ENCODE peak calls at places on chromosomes 2 and 18, in nine cellular contexts. N is thyroid gland, Q is lower lobe of right lung, K is right cardiac atrium, X is mesendoderm, E is MM.1S, I is SJSA1, C is K562, M is GM23248. B is an unnamed sample.

GRCh38 chr2:197799072-197799471 is 5.3 kb upstream of the PLCL1 start:
- DNase-seq in K (no peak), Q (no peak), C (no peak), N (no peak), X (no peak), E (no peak), M (no peak), I (no peak), B (no peak)

GRCh38 chr2:63865159-63865799 is 23.6 kb downstream of the UGP2 start:
- DNase-seq in Q (no peak), C (no peak), M (peak), E (no peak), I (no peak), K (no peak), X (no peak), N (no peak), B (no peak)

GRCh38 chr2:75055820-75056675 is 97.6 kb downstream of the POLE4 start:
- DNase-seq in Q (no peak), K (no peak), N (no peak), C (no peak), M (peak), E (no peak), I (peak), X (peak), B (no peak)

GRCh38 chr2:12381543-12382323 is 335.0 kb upstream of the TRIB2 start:
- DNase-seq in N (no peak), M (no peak), X (peak), E (no peak), Q (no peak), C (no peak), I (no peak), K (no peak), B (no peak)

GRCh38 chr2:218403810-218404209 is 4.1 kb downstream of the CTDSP1 start:
- DNase-seq in N (no peak), Q (no peak), E (no peak), K (peak), X (no peak), M (no peak), C (no peak), I (no peak), B (no peak)

GRCh38 chr2:162989507-162989906 is 150.9 kb upstream of the KCNH7 start:
- DNase-seq in X (peak), E (peak), M (no peak), Q (no peak), N (no peak), C (no peak), I (no peak), K (no peak), B (no peak)

GRCh38 chr2:197556456-197556855 is 40.6 kb downstream of the MOB4 start:
- DNase-seq in N (no peak), E (no peak), X (peak), Q (no peak), C (no peak), M (peak), K (no peak), I (no peak), B (no peak)

GRCh38 chr2:1678609-1679008 is 65.7 kb downstream of the PXDN start:
- DNase-seq in X (no peak), C (no peak), N (no peak), K (no peak), I (no peak), M (no peak), Q (peak), E (no peak), B (no peak)

GRCh38 chr2:159211447-159212396 is 74.8 kb downstream of the WDSUB1 start:
- DNase-seq in M (no peak), N (peak), E (peak), C (no peak), X (peak), Q (no peak), I (peak), K (no peak), B (no peak)

GRCh38 chr2:127675335-127676261 is at the start of gene LIMS2:
- DNase-seq in I (peak), Q (peak), X (peak), M (peak), E (no peak), K (peak), N (peak), C (no peak), B (no peak)

GRCh38 chr2:200640906-200641305 is 55.1 kb downstream of the AOX1 start:
- DNase-seq in M (peak), K (no peak), Q (no peak), I (no peak), E (no peak), C (no peak), X (no peak), N (no peak), B (no peak)

GRCh38 chr2:158805936-158806335 is 10.8 kb downstream of the DAPL1 start:
- DNase-seq in I (no peak), M (no peak), E (no peak), Q (no peak), K (no peak), X (no peak), C (no peak), N (no peak), B (no peak)

GRCh38 chr2:72695676-72696075 is 130.2 kb downstream of the EXOC6B start:
- DNase-seq in E (no peak), C (no peak), I (no peak), N (no peak), Q (no peak), X (no peak), K (no peak), M (no peak), B (no peak)

GRCh38 chr2:70098032-70098431 is 10.8 kb downstream of the PCBP1 start:
- DNase-seq in Q (no peak), I (no peak), C (no peak), K (no peak), E (no peak), M (no peak), N (no peak), X (no peak), B (no peak)

GRCh38 chr2:158688722-158689121 is 106.4 kb upstream of the DAPL1 start:
- DNase-seq in K (no peak), C (no peak), X (peak), E (no peak), M (peak), I (no peak), Q (no peak), N (no peak), B (no peak)

GRCh38 chr2:212424090-212424489 is 114.5 kb downstream of the ERBB4 start:
- DNase-seq in E (no peak), I (no peak), Q (no peak), K (no peak), N (no peak), M (no peak), X (peak), C (no peak), B (no peak)

GRCh38 chr2:107932483-107932882 is 53.8 kb upstream of the SLC5A7 start:
- DNase-seq in Q (no peak), X (no peak), M (peak), I (no peak), N (no peak), E (no peak), K (no peak), C (no peak), B (no peak)

GRCh38 chr2:138455275-138455674 is 46.3 kb upstream of the SPOPL start:
- DNase-seq in M (no peak), X (no peak), Q (no peak), N (no peak), E (no peak), C (no peak), K (no peak), I (no peak), B (no peak)

GRCh38 chr2:19059076-19059475 is 299.3 kb downstream of the OSR1 start:
- DNase-seq in E (no peak), C (no peak), X (peak), Q (no peak), I (no peak), M (no peak), N (peak), K (no peak), B (no peak)

GRCh38 chr2:85017436-85018048 is 46.6 kb downstream of the KCMF1 start:
- DNase-seq in M (peak), Q (no peak), K (no peak), N (no peak), E (no peak), C (no peak), I (peak), X (peak), B (no peak)

GRCh38 chr2:156057647-156058046 is 274.9 kb downstream of the NR4A2 start:
- DNase-seq in K (no peak), I (no peak), E (no peak), C (no peak), X (no peak), N (no peak), Q (no peak), M (no peak), B (no peak)

GRCh38 chr2:50388324-50388723 is 643.6 kb downstream of the NRXN1 start:
- DNase-seq in K (no peak), C (no peak), X (no peak), M (no peak), E (no peak), Q (no peak), N (no peak), I (no peak), B (no peak)

GRCh38 chr2:220779918-220780317 is 792.2 kb downstream of the EPHA4 start:
- DNase-seq in E (no peak), I (peak), Q (no peak), N (no peak), X (no peak), M (peak), K (no peak), C (no peak), B (no peak)

GRCh38 chr18:61817086-61817485 is 75.7 kb downstream of the RNF152 start:
- DNase-seq in C (no peak), I (peak), X (no peak), E (no peak), Q (no peak), N (no peak), M (peak), K (no peak), B (no peak)

GRCh38 chr2:117537030-117537429 is 277.5 kb upstream of the DDX18 start:
- DNase-seq in Q (no peak), I (no peak), E (no peak), K (no peak), X (peak), N (no peak), M (no peak), C (no peak), B (no peak)

GRCh38 chr2:192775461-192776262 is 580.9 kb upstream of the TMEFF2 start:
- DNase-seq in N (no peak), I (no peak), Q (no peak), K (no peak), X (peak), E (no peak), M (no peak), C (no peak), B (no peak)

DNA sequence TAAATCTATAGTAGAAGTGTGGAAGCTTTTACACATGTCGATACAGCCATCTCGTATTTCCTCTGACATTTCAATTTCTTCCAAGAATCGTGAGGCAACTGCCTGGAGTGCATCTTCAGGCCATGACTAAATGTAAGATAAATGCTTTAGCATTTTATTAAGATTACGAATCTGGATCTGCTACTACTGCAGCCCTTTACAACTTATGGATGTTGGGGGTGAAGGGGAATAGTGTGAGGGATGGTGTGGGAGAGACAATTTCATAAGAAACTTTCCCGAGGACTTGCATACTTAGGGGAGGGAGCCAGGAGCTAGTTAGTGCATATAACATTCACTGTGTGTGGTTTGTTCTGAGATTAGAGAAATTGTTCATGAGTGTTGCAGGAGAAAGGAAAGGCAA is 204.8 kb downstream of the SLC39A10 start:
- DNase-seq in Q (no peak), K (no peak), N (no peak), E (no peak), I (no peak), X (no peak), M (peak), C (no peak), B (no peak)
- H3K4me3 ChIP-seq in Q (no peak), K (no peak), N (no peak), E (no peak), I (no peak), X (no peak), M (no peak), C (no peak), B (no peak)

GRCh38 chr2:223096571-223096970 is 44.6 kb downstream of the KCNE4 start:
- DNase-seq in M (no peak), C (no peak), I (peak), E (no peak), Q (no peak), K (no peak), N (no peak), X (peak), B (no peak)
- H3K27ac ChIP-seq in M (no peak), C (no peak), I (no peak), E (no peak), Q (no peak), K (no peak), N (no peak), X (no peak), B (no peak)

DNA sequence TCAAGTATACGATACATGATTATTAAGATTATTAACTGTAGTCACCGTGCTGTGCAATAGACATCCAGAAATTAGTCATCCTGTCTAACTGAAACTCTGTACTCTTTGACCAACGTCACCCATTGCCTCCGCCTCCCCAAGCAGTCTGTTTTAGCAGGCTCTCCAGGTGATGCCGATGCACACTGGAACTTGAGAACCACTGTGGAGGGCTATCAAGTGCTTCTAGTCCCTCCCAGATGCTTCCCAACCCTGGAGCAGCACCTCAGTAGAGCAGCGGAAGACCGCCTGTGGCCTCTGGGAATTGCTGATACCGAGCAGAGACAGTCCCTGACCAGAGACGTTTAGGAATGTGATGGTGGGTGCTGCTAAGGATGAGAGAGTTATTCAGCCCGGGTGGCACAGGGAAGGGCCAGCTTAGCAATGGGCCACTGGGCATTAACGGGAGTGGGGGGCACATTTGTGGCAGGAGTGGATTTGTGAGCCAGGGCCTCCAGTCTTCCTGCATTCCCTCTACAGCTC is 50.7 kb downstream of the LIPG start:
- DNase-seq in C (no peak), K (no peak), M (no peak), I (no peak), N (peak), E (no peak), Q (no peak), X (peak), B (no peak)
- H3K4me3 ChIP-seq in C (no peak), K (no peak), M (no peak), I (no peak), N (no peak), E (no peak), Q (no peak), X (no peak), B (no peak)

GRCh38 chr2:96665083-96665569 is 22.6 kb downstream of the FER1L5 start:
- DNase-seq in C (no peak), I (peak), Q (peak), K (peak), N (peak), X (peak), M (peak), E (no peak), B (no peak)

GRCh38 chr2:96663177-96663576 is 20.6 kb downstream of the FER1L5 start:
- DNase-seq in I (no peak), C (no peak), E (no peak), M (no peak), K (no peak), N (no peak), X (no peak), Q (no peak), B (peak)

GRCh38 chr2:96662360-96662759 is 19.8 kb downstream of the FER1L5 start:
- DNase-seq in C (no peak), N (no peak), I (no peak), K (no peak), Q (no peak), X (no peak), E (no peak), M (no peak), B (no peak)

GRCh38 chr2:96664366-96664765 is 21.8 kb downstream of the FER1L5 start:
- DNase-seq in M (no peak), I (no peak), C (no peak), E (no peak), K (no peak), X (no peak), Q (no peak), N (no peak), B (no peak)

GRCh38 chr2:96663829-96664228 is 21.3 kb downstream of the FER1L5 start:
- DNase-seq in M (no peak), I (no peak), K (no peak), E (no peak), X (no peak), C (no peak), N (no peak), Q (peak), B (peak)
- H3K27ac ChIP-seq in M (no peak), I (no peak), K (no peak), E (no peak), X (no peak), C (no peak), N (no peak), Q (peak), B (peak)

GRCh38 chr2:241803387-241804325 is 5.3 kb upstream of the NEU4 start:
- DNase-seq in M (peak), Q (peak), X (no peak), E (no peak), N (peak), K (peak), C (no peak), I (peak), B (peak)
- H3K4me3 ChIP-seq in M (peak), Q (peak), X (no peak), E (no peak), N (peak), K (peak), C (no peak), I (peak), B (peak)

DNA sequence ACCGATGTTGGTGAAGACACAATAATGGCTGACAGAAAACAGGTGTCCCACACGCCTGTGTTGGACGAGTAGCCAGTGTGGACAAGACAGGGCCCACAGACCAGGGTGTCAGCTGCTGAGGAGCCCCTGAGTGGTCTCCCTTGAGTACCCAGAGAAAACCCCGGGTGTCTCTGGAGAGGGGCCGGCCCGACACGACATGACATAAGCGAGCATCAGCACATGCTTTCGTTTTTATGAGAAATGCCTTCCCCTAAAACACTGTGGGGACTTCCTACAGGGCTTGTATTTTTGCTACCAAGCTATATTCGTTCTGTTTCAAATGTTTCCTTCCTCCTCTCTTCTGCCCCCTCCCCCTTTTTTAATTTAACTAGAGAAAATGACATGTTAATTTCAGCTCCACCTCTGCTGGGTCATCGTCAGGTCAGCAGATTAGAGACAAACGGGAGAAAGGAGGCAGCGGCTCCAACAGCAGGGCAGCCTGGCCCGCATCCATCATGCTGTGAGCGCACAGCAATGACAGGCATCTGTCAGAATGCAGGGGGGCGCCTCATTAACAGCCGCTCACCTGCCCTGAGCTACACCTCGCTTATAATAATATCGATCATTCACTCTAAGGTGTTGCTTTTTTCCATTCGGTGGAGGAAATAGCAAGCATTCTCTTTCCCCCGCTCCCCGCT is 286.3 kb downstream of the ZNF516 start:
- DNase-seq in Q (no peak), E (peak), N (no peak), K (peak), C (no peak), M (peak), I (no peak), X (peak), B (no peak)
- H3K27ac ChIP-seq in Q (no peak), E (no peak), N (no peak), K (no peak), C (no peak), M (no peak), I (no peak), X (no peak), B (no peak)

GRCh38 chr2:149617476-149617875 is 29.9 kb upstream of the MMADHC start:
- DNase-seq in C (no peak), X (no peak), I (no peak), Q (no peak), E (no peak), K (no peak), M (peak), N (no peak), B (no peak)

GRCh38 chr2:149617057-149617456 is 29.5 kb upstream of the MMADHC start:
- DNase-seq in E (no peak), N (no peak), M (no peak), K (no peak), X (no peak), I (no peak), C (no peak), Q (no peak), B (no peak)

GRCh38 chr2:149627402-149627801 is 39.8 kb upstream of the MMADHC start:
- DNase-seq in N (no peak), Q (no peak), X (no peak), K (no peak), I (no peak), M (no peak), E (no peak), C (no peak), B (no peak)

GRCh38 chr2:149622343-149622742 is 34.8 kb upstream of the MMADHC start:
- DNase-seq in M (no peak), X (no peak), Q (no peak), K (no peak), N (no peak), E (no peak), I (no peak), C (no peak), B (no peak)
- H3K4me3 ChIP-seq in M (no peak), X (no peak), Q (no peak), K (no peak), N (no peak), E (no peak), I (no peak), C (no peak), B (no peak)

GRCh38 chr2:42859006-42859552 is 66.7 kb upstream of the HAAO start:
- DNase-seq in C (peak), E (peak), N (peak), X (peak), K (no peak), I (peak), Q (no peak), M (peak), B (peak)
- H3K27ac ChIP-seq in C (no peak), E (no peak), N (no peak), X (no peak), K (no peak), I (no peak), Q (no peak), M (peak), B (no peak)

DNA sequence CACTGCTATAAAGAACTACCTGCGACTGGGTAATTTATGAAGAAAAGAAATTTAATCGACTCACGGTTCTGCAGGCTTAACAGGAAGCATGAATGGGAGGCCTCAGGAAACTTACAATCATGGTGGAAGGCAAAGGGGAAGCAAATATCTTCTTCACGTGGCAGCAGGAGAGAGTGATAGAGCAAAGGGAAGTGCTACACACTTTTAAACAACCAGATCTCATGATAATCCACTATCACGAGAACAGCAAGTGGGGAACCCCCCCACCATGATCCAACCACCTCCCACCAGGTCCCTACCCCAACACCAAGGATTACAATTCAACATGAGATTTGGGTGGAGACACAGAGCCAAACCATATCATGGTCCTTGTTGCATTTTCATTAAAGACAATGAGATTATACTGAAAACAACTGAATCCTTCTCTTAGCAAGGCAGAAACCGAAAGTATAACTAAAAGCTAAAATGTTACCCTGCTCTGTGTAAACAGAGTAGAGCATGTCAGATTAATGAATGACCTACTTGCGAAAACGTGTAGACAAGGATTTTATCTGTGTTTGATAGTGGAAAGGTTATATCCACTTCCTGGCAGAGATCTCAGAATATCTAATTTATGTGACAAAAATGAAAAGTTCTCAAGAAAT is 60.1 kb upstream of the RBBP8 start:
- DNase-seq in M (no peak), X (no peak), C (no peak), E (peak), Q (no peak), I (no peak), K (no peak), N (no peak), B (no peak)
- H3K4me3 ChIP-seq in M (no peak), X (no peak), C (no peak), E (peak), Q (no peak), I (no peak), K (no peak), N (no peak), B (no peak)